ENCODE peak calls at places on chromosome 14, in eight cellular contexts. M is CD8-positive, alpha-beta T cell; T is Caco-2; F is CD4-positive, CD25-positive, alpha-beta regulatory T cell; A is AG10803; Z is hepatocyte; I is AG09309; L is breast epithelium. O is an unnamed sample.

GRCh38 chr14:45970589-45970988 is 681.0 kb downstream of the RPL10L start:
- DNase-seq in M (no peak), T (no peak), F (no peak), A (no peak), Z (no peak), I (no peak), L (no peak), O (no peak)

GRCh38 chr14:68672609-68673285 is 120.1 kb downstream of the ZFP36L1 start:
- DNase-seq in M (no peak), T (no peak), F (no peak), A (no peak), Z (no peak), I (no peak), L (no peak), O (no peak)

GRCh38 chr14:99258884-99259283 is 13.1 kb downstream of the BCL11B start:
- DNase-seq in M (peak), T (no peak), F (no peak), A (no peak), Z (no peak), I (no peak), L (no peak), O (no peak)

GRCh38 chr14:50082308-50082742 is 34.0 kb downstream of the VCPKMT start:
- DNase-seq in M (peak), T (no peak), F (peak), A (no peak), Z (no peak), I (no peak), L (no peak), O (no peak)

GRCh38 chr14:24131549-24131966 is 1.1 kb downstream of the FITM1 start:
- DNase-seq in M (no peak), T (no peak), F (no peak), A (no peak), Z (no peak), I (no peak), L (no peak), O (no peak)

GRCh38 chr14:24437736-24438067 is 4.9 kb downstream of the SDR39U1 start:
- DNase-seq in M (no peak), T (no peak), F (no peak), A (no peak), Z (no peak), I (no peak), L (no peak), O (no peak)

GRCh38 chr14:54462048-54462447 is 20.9 kb upstream of the CNIH1 start:
- DNase-seq in M (no peak), T (no peak), F (no peak), A (no peak), Z (no peak), I (no peak), L (no peak), O (no peak)

GRCh38 chr14:33842299-33842698 is 108.6 kb downstream of the EGLN3 start:
- DNase-seq in M (no peak), T (no peak), F (no peak), A (no peak), Z (peak), I (no peak), L (no peak), O (no peak)

GRCh38 chr14:64572721-64573508 is 23.2 kb downstream of the PPP1R36 start:
- DNase-seq in M (no peak), T (no peak), F (no peak), A (no peak), Z (no peak), I (no peak), L (no peak), O (no peak)

GRCh38 chr14:63770187-63770807 is 42.4 kb upstream of the SGPP1 start:
- DNase-seq in M (peak), T (no peak), F (peak), A (peak), Z (peak), I (peak), L (no peak), O (no peak)

GRCh38 chr14:64772394-64772950 is 68.2 kb downstream of the PLEKHG3 start:
- DNase-seq in M (no peak), T (no peak), F (no peak), A (no peak), Z (no peak), I (no peak), L (no peak), O (no peak)

GRCh38 chr14:59961518-59962062 is 41.6 kb downstream of the LRRC9 start:
- DNase-seq in M (no peak), T (no peak), F (no peak), A (no peak), Z (no peak), I (no peak), L (no peak), O (no peak)

GRCh38 chr14:28609228-28609828 is 157.3 kb upstream of the FOXG1 start:
- DNase-seq in M (no peak), T (peak), F (no peak), A (peak), Z (peak), I (no peak), L (peak), O (peak)

GRCh38 chr14:99675381-99675835 is 8.7 kb upstream of the CYP46A1 start:
- DNase-seq in M (no peak), T (no peak), F (no peak), A (no peak), Z (no peak), I (no peak), L (no peak), O (no peak)

GRCh38 chr14:99722741-99723140 is 38.6 kb downstream of the CYP46A1 start:
- DNase-seq in M (peak), T (no peak), F (no peak), A (no peak), Z (no peak), I (no peak), L (no peak), O (no peak)

GRCh38 chr14:31059152-31059924 is 33.2 kb upstream of the STRN3 start:
- DNase-seq in M (no peak), T (no peak), F (no peak), A (peak), Z (peak), I (peak), L (no peak), O (no peak)

GRCh38 chr14:34496679-34497513 is 34.9 kb upstream of the SPTSSA start:
- DNase-seq in M (no peak), T (peak), F (no peak), A (peak), Z (peak), I (peak), L (peak), O (peak)

GRCh38 chr14:57833304-57833703 is 32.6 kb downstream of the SLC35F4 start:
- DNase-seq in M (no peak), T (no peak), F (no peak), A (peak), Z (peak), I (peak), L (no peak), O (no peak)

GRCh38 chr14:55336161-55336560 is 64.9 kb downstream of the FBXO34 start:
- DNase-seq in M (no peak), T (no peak), F (peak), A (peak), Z (no peak), I (no peak), L (peak), O (no peak)

GRCh38 chr14:69863083-69863482 is 16.1 kb upstream of the SMOC1 start:
- DNase-seq in M (no peak), T (no peak), F (no peak), A (no peak), Z (no peak), I (no peak), L (no peak), O (no peak)

GRCh38 chr14:48333221-48333910 is 658.0 kb upstream of the MDGA2 start:
- DNase-seq in M (no peak), T (no peak), F (no peak), A (no peak), Z (no peak), I (no peak), L (no peak), O (no peak)

GRCh38 chr14:50775357-50775756 is 55.6 kb downstream of the NIN start:
- DNase-seq in M (no peak), T (no peak), F (no peak), A (peak), Z (peak), I (peak), L (no peak), O (no peak)

GRCh38 chr14:72726444-72726843 is 167.5 kb downstream of the DPF3 start:
- DNase-seq in M (no peak), T (no peak), F (no peak), A (no peak), Z (peak), I (no peak), L (no peak), O (no peak)

GRCh38 chr14:24801024-24801423 is 167.0 kb upstream of the GZMB start:
- DNase-seq in M (no peak), T (no peak), F (no peak), A (no peak), Z (no peak), I (no peak), L (no peak), O (no peak)

GRCh38 chr14:58072288-58073071 is 79.5 kb downstream of the ARMH4 start:
- DNase-seq in M (no peak), T (peak), F (peak), A (peak), Z (peak), I (no peak), L (no peak), O (peak)

DNA sequence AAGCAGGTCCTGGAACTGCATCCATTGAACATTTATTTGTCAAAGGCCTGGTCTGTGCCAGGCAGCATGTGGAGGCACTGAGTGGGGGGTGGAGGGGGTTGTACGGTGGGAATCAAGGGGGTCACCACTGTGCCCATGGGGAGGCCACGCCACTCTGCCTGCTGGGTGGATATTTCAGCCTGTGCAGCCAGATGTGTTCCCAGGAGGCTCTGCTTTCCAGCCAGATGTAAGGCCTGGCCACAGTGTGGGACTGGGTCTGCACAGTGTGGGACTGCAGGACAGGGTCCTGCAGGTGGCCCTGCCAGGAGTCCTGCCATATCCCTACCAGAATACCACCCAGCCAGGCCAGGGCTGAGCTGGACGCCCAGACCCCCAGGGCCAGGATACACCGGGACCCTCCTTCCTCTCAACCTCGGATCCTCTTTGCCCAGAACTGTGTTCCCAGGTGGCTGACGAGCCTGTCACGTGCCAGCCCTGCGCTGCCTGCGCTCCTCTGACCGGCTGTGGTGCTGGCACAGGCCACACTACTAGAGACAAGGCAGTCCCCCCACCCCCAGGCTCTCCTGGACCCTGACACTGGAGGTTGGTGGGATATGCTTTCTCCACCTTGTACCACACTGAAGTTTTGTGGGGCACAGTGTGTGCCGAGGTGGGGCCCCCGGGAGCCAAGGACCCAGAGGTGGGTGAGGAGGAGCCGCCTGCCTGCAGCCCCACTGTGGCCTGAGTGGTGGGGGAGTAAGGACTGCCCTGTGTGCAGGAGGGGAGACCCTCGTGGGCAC is 17.5 kb downstream of the XRCC3 start:
- DNase-seq in M (no peak), T (no peak), F (no peak), A (no peak), Z (no peak), I (no peak), L (no peak), O (no peak)
- H3K4me3 ChIP-seq in M (no peak), T (no peak), F (no peak), A (no peak), Z (no peak), I (no peak), L (no peak), O (no peak)

DNA sequence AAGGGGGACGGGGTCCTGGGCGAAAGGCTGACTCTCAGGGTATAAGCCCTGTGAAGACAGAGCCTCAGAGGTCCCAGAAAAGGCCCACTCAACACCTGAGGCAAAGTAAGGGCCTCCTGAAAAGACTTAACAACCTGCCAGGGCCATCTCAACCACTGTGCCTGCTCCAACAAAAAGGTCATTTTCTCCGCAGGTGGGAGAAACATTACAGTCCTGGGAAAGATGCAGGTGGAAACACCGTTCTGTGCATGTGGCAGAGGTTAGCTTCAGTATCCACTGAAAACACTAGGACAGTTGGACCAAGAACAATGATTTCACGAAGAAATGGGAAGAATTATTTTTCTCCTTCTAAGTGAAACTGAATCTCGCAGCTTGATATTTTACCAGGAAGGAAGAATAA is 50.9 kb downstream of the CCDC88C start:
- DNase-seq in M (no peak), T (no peak), F (no peak), A (no peak), Z (no peak), I (no peak), L (no peak), O (no peak)
- H3K4me3 ChIP-seq in M (peak), T (no peak), F (peak), A (no peak), Z (no peak), I (no peak), L (no peak), O (no peak)

DNA sequence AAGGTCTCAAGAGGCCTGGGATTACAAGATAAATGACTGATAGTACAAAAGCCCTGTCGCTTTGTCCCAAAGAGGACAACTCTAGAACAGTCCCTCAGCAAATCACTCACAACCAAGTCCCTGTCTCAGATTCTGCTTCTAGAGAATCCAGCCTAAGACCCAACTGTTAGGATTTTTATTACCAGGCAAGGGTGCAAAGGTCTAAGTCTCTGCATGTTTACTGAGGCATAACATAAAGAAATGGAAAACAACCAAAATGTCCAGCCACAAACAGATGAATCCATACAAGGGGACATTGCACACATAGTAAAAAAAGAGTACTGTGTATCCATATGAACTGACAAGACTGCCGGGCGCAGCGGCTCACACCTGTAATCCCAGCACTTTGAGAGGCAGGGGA is 104.1 kb downstream of the FOXN3 start:
- DNase-seq in M (no peak), T (no peak), F (no peak), A (no peak), Z (peak), I (no peak), L (no peak), O (no peak)
- H3K4me3 ChIP-seq in M (no peak), T (no peak), F (no peak), A (no peak), Z (no peak), I (no peak), L (no peak), O (no peak)

DNA sequence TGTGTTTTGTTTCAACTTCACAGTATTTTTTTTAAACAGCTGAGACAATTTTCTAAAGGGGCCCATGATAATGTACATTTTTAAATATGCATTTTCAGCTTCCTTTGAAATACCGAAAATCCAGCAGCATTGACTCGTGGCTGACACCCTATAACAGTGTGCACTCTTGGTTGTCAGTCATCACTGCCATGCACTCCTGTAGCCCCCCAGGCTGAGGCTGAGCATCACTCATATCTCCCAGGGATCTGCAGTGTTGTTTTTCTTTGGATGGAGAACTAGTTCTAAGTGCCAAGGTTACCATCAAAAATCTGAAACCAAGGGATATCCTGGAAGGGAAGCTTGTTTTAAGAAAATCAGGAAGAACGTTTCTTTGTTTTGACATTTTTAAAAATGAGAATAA is 81.2 kb downstream of the C14orf132 start:
- DNase-seq in M (peak), T (no peak), F (no peak), A (no peak), Z (no peak), I (no peak), L (no peak), O (no peak)
- H3K4me3 ChIP-seq in M (no peak), T (no peak), F (no peak), A (no peak), Z (no peak), I (no peak), L (no peak), O (no peak)

GRCh38 chr14:71473843-71474242 is 458.4 kb upstream of the RGS6 start:
- DNase-seq in M (no peak), T (no peak), F (no peak), A (no peak), Z (no peak), I (no peak), L (no peak), O (no peak)

GRCh38 chr14:71469936-71470335 is 462.3 kb upstream of the RGS6 start:
- DNase-seq in M (no peak), T (no peak), F (no peak), A (no peak), Z (no peak), I (no peak), L (no peak), O (no peak)

GRCh38 chr14:71472961-71473340 is 459.3 kb upstream of the RGS6 start:
- DNase-seq in M (no peak), T (no peak), F (no peak), A (no peak), Z (no peak), I (no peak), L (no peak), O (no peak)

GRCh38 chr14:71472281-71472960 is 459.8 kb upstream of the RGS6 start:
- DNase-seq in M (no peak), T (no peak), F (no peak), A (peak), Z (no peak), I (peak), L (no peak), O (no peak)

DNA sequence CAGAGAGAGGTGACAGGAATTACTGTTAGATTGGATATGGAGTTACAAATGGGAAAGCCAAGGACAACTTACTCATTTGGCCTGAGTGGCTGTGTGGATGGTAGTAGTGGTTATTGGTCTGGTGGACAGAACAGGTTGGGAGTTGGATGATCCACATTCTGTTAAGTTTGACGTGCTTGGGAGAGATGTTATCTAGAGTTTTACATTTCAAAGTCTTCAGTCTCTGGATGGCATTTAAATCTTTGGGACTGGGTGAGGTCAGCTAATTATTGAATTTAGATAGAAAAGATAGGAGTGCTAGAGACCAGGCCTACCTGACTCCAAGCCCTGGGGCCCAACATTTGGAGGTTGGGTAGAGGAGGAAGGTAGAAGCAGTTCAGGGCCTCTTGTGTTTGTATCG is 460.6 kb upstream of the RGS6 start:
- DNase-seq in M (no peak), T (no peak), F (no peak), A (no peak), Z (no peak), I (no peak), L (no peak), O (no peak)
- H3K4me3 ChIP-seq in M (no peak), T (no peak), F (no peak), A (no peak), Z (no peak), I (no peak), L (no peak), O (no peak)

DNA sequence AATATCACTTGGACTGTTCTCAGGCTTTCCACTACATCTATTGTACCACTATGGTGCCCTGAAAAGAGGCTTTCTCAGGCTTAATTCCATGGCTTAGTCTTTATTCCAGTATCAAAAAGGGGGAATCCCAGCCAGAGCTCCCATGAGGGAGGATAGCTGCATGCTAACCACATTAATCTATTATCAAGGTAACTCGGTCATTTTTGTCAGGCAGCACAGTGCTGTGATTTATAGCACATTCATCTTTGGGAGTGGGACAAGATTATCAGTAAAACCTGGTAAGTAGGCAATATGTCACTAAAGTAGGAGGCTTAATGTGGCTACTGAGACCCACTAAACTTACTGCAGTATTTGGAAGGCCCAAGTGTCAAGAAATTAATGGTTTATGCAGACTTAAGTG is 58.9 kb downstream of the DAD1 start:
- DNase-seq in M (no peak), T (no peak), F (no peak), A (no peak), Z (no peak), I (no peak), L (no peak), O (no peak)
- H3K4me3 ChIP-seq in M (peak), T (no peak), F (peak), A (no peak), Z (no peak), I (no peak), L (no peak), O (no peak)

DNA sequence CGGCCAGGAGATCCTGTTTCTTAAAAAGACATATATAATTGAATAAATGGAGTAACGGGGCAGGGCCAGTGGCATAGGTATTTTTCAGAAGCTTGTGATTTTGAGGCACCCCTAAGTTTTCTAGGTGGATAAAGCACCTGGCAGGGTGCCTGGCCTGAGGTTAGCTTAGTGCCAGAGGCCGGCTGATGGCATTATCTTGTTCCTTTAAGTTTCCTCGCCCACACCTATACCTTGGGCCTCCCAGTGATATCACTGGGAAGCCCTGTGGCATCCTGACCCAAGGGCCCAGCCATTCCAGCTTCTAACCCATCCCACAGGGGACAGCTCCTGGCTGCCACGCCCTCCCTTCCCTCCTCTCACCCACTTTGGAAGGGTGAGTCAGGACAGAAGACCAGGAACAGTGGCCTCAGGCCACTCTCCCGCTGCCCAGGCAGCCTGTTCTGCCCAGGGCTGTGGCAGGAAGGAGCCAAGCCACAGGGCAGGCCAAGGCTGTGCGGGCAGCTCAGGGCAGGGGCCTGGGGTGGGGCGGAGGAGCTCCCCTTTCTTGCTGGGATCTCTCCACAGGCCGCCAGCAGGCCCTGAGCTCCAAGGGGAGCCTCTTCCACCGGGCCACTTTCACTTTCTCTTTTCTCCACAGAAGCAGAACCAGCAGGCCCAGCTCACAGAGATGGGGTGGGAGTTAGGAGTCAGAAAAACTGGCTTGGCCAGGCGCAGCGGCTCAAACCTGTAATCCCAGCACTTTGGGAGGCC is 75.1 kb downstream of the IRF2BPL start:
- DNase-seq in M (peak), T (peak), F (no peak), A (peak), Z (peak), I (peak), L (peak), O (no peak)
- H3K4me3 ChIP-seq in M (peak), T (no peak), F (no peak), A (peak), Z (no peak), I (peak), L (peak), O (no peak)

GRCh38 chr14:101480747-101481530 is 80.4 kb upstream of the DIO3 start:
- DNase-seq in M (peak), T (peak), F (no peak), A (peak), Z (peak), I (peak), L (peak), O (no peak)
- H3K4me3 ChIP-seq in M (no peak), T (no peak), F (no peak), A (no peak), Z (no peak), I (no peak), L (no peak), O (no peak)

O was measured in iPS DF 6.9.